ENCODE peak calls at places on chromosomes 16 and 17, in five cellular contexts. I is spleen, A is stomach, P is breast epithelium, T is K562. W is an unnamed sample.

GRCh38 chr16:75279277-75279676 is 27.9 kb upstream of the BCAR1 start:
- DNase-seq in I (peak), A (no peak), P (no peak), T (no peak), W (no peak)

GRCh38 chr17:63279498-63280230 is 166.4 kb downstream of the CYB561 start:
- DNase-seq in I (no peak), A (no peak), P (no peak), T (no peak), W (no peak)

GRCh38 chr16:70769761-70770160 is 31.2 kb downstream of the VAC14 start:
- DNase-seq in I (no peak), A (no peak), P (no peak), T (no peak), W (no peak)

GRCh38 chr16:86809458-86809955 is 231.2 kb downstream of the FOXL1 start:
- DNase-seq in I (no peak), A (no peak), P (no peak), T (no peak), W (no peak)

GRCh38 chr16:27449434-27450188 is 47.6 kb downstream of the IL21R start:
- DNase-seq in I (peak), A (peak), P (no peak), T (no peak), W (no peak)

GRCh38 chr17:231966-232807 is 50.7 kb upstream of the DOC2B start:
- DNase-seq in I (peak), A (no peak), P (peak), T (no peak), W (no peak)

GRCh38 chr16:88292007-88292940 is 90.5 kb upstream of the ZNF469 start:
- DNase-seq in I (peak), A (no peak), P (no peak), T (no peak), W (no peak)

GRCh38 chr16:2752850-2753522 is 548 bp downstream of the SRRM2 start:
- DNase-seq in I (no peak), A (peak), P (peak), T (peak), W (no peak)

GRCh38 chr16:81574168-81574567 is 129.6 kb downstream of the CMIP start:
- DNase-seq in I (no peak), A (peak), P (no peak), T (no peak), W (no peak)

GRCh38 chr16:79003026-79003617 is 597.4 kb downstream of the MAF start:
- DNase-seq in I (no peak), A (no peak), P (no peak), T (no peak), W (no peak)

GRCh38 chr17:48547839-48548686 is 3.2 kb upstream of the HOXB2 start:
- DNase-seq in I (no peak), A (no peak), P (no peak), T (peak), W (no peak)

GRCh38 chr17:5373112-5373511 is 46.4 kb downstream of the NUP88 start:
- DNase-seq in I (no peak), A (no peak), P (no peak), T (no peak), W (no peak)

GRCh38 chr17:77036841-77037381 is 103.9 kb upstream of the SEC14L1 start:
- DNase-seq in I (no peak), A (peak), P (no peak), T (peak), W (no peak)

GRCh38 chr16:53805747-53806146 is 101.8 kb downstream of the FTO start:
- DNase-seq in I (no peak), A (no peak), P (no peak), T (no peak), W (no peak)

GRCh38 chr16:12398736-12399047 is 405.0 kb downstream of the CPPED1 start:
- DNase-seq in I (no peak), A (no peak), P (no peak), T (no peak), W (no peak)

GRCh38 chr17:63701477-63702222 is 1.7 kb upstream of the LIMD2 start:
- DNase-seq in I (peak), A (peak), P (no peak), T (peak), W (no peak)

GRCh38 chr17:8075574-8076342 is 11.8 kb downstream of the ALOX12B start:
- DNase-seq in I (peak), A (no peak), P (no peak), T (no peak), W (no peak)

GRCh38 chr16:56193951-56194726 is 2.9 kb downstream of the GNAO1 start:
- DNase-seq in I (peak), A (peak), P (peak), T (peak), W (peak)

GRCh38 chr16:22183901-22184614 is 21.8 kb downstream of the SDR42E2 start:
- DNase-seq in I (no peak), A (no peak), P (no peak), T (peak), W (no peak)

GRCh38 chr17:28571255-28572122 is at the start of gene PIGS:
- DNase-seq in I (peak), A (peak), P (peak), T (peak), W (peak)

GRCh38 chr17:28572294-28573099 is 1.2 kb upstream of the PIGS start:
- DNase-seq in I (no peak), A (no peak), P (no peak), T (no peak), W (no peak)

GRCh38 chr17:28569446-28569845 is 1.9 kb downstream of the PIGS start:
- DNase-seq in I (no peak), A (no peak), P (no peak), T (no peak), W (no peak)

GRCh38 chr17:28573521-28573920 is 2.2 kb upstream of the PIGS start:
- DNase-seq in I (no peak), A (no peak), P (no peak), T (no peak), W (no peak)

GRCh38 chr17:28570716-28571254 is 539 bp downstream of the PIGS start:
- DNase-seq in I (peak), A (no peak), P (no peak), T (peak), W (no peak)
- H3K27ac ChIP-seq in I (peak), A (peak), P (peak), T (peak), W (peak)

GRCh38 chr17:9878361-9878760 is 26.7 kb downstream of the RCVRN start:
- DNase-seq in I (no peak), A (no peak), P (no peak), T (no peak), W (no peak)

GRCh38 chr17:9872852-9873251 is 32.2 kb downstream of the RCVRN start:
- DNase-seq in I (no peak), A (no peak), P (no peak), T (no peak), W (no peak)

GRCh38 chr17:9874722-9875121 is 30.3 kb downstream of the RCVRN start:
- DNase-seq in I (no peak), A (no peak), P (no peak), T (no peak), W (no peak)

GRCh38 chr17:9878791-9879525 is 26.1 kb downstream of the RCVRN start:
- DNase-seq in I (no peak), A (no peak), P (no peak), T (no peak), W (no peak)

DNA sequence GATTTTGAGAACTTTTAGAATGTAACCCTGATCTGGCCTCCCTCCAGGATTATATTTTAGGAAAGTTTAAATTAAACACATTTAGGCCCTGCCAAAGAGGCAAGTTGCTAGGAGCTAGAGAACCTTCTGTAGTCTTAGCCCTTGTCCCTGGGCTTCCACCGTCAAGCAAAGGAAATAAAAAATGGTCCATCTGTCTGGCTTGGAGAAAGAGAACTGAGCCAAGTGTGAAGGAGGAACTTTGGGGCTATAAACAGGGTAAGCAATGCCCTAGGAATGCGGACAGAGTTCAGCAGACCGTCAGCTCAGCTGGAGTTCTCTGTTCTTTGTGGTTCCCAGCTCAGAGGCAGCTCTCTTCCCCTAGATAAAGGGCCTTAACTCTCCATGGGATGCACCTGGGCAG is 29.6 kb downstream of the RCVRN start:
- DNase-seq in I (no peak), A (no peak), P (no peak), T (no peak), W (no peak)
- TF ChIP-seq POLR2AphosphoS5 in I (no peak), A (peak), P (no peak), T (no peak), W (no peak)

DNA sequence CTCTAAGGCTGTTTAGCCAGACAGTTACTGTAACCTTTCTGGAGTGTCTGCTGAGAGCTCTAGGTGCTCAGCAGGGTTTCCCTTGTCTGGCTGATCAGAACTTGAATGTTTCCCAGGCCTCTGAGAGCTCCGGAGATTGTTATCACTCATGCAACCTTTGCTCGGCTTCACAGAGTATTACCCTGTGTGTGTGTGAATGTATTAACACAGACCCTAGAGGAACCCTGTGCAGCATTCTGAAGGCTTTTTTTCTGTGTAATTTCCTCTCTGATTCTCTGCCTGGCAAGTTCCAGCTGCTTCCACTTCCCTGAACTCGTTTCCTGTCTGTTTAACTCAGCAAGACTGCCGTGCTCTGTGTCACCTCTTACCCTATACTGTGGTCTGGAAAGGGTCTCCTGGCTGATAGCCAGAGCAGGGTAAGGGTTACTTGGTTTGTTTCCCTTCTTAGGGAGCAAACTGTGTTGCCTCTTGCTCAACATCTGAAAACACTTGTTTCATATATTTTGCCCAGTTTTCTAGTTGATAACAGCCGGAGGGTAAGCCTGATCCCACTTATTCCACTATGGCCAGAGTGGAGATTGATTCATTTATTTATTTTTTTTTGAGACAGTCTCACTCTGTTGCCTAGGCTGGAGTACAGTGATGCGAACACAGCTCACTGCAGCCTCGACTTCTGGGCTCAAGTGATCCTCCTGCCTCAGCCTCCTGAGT is 21.7 kb downstream of the PRMT7 start:
- DNase-seq in I (no peak), A (no peak), P (no peak), T (no peak), W (no peak)
- H3K27ac ChIP-seq in I (peak), A (no peak), P (peak), T (no peak), W (peak)

GRCh38 chr17:3801792-3802191 is 804 bp upstream of the ITGAE start:
- DNase-seq in I (no peak), A (no peak), P (no peak), T (no peak), W (no peak)

GRCh38 chr17:3804503-3804931 is 3.5 kb upstream of the ITGAE start:
- DNase-seq in I (no peak), A (no peak), P (no peak), T (no peak), W (no peak)

GRCh38 chr17:3801043-3801746 is at the start of gene ITGAE:
- DNase-seq in I (peak), A (no peak), P (no peak), T (no peak), W (no peak)

GRCh38 chr17:3803308-3803640 is 2.3 kb upstream of the ITGAE start:
- DNase-seq in I (no peak), A (no peak), P (no peak), T (no peak), W (no peak)

DNA sequence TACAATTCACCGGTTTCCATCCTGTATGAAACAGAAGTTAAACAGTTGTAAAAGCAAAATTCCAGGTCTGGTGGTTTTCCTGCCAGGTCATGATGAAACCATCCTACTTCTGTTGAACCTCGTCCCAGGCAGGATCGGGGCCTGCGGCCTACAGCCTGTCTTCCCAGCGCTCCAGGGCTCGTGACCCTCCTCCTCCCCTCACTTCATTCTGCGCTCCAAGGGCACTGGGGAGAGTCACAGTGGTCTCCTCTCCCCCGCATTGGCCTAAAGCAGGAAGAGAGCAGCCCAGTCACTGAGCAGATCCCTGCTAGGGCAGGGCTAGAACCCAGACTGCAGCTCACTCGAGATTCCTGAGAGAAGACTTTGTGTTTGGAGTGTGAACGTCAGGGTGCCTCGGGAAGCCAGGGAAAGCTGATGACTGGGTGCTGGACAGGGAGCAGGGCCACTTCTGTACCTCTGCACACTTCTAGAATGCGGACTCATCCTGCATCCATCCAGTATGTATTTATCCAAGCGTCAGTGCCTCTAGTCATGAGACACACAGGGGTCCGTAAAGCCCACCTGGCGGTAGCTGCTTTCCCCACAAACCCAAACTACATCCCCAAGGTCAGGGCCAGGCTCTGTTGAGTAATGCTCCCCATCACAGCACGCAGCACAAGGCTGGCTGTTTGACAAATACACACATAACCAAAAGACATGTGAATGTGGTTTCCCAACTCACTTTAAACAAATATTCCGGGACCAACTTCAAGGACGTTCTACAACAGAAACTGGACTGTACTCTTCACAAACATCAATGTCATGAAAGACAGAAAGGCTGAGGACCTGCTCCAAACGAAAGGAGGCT is 1.7 kb upstream of the ITGAE start:
- DNase-seq in I (no peak), A (no peak), P (no peak), T (no peak), W (no peak)
- TF ChIP-seq POLR2AphosphoS5 in I (no peak), A (peak), P (no peak), T (no peak), W (peak)